ENCODE peak calls at places on chromosomes 7 and 10, in eight cellular contexts. Q is ascending aorta, H is cardiac fibroblast, L is astrocyte of the cerebellum, R is cardiac muscle cell, E is neural progenitor cell, Z is Peyer's patch, N is uterus. M is an unnamed sample.

GRCh38 chr10:11011966-11012365 is 5.7 kb upstream of the CELF2 start:
- DNase-seq in Q (no peak), H (no peak), L (no peak), R (no peak), E (no peak), Z (no peak), N (no peak), M (no peak)

GRCh38 chr10:126197036-126197543 is 191.2 kb downstream of the ADAM12 start:
- DNase-seq in Q (no peak), H (no peak), L (no peak), R (no peak), E (no peak), Z (no peak), N (no peak), M (no peak)

GRCh38 chr10:31536297-31536696 is 217.3 kb downstream of the ZEB1 start:
- DNase-seq in Q (no peak), H (peak; percentile 25), L (no peak), R (no peak), E (no peak), Z (no peak), N (no peak), M (no peak)

GRCh38 chr10:132788180-132788830 is 2.4 kb upstream of the NKX6-2 start:
- DNase-seq in Q (no peak), H (peak; percentile 30), L (no peak), R (peak; percentile 49), E (peak; percentile 73), Z (no peak), N (no peak), M (no peak)

GRCh38 chr10:2985729-2986232 is 81.6 kb upstream of the PFKP start:
- DNase-seq in Q (no peak), H (peak; percentile 51), L (no peak), R (no peak), E (no peak), Z (peak; percentile 87), N (no peak), M (no peak)

GRCh38 chr7:91265693-91266066 is 1.4 kb downstream of the FZD1 start:
- DNase-seq in Q (no peak), H (no peak), L (no peak), R (peak; percentile 18), E (peak; percentile 18), Z (peak; percentile 54), N (no peak), M (no peak)

GRCh38 chr7:128410092-128410665 is 397 bp upstream of the IMPDH1 start:
- DNase-seq in Q (peak; percentile 83), H (peak; percentile 71), L (peak; percentile 69), R (peak; percentile 61), E (peak; percentile 81), Z (no peak), N (no peak), M (no peak)

GRCh38 chr10:112467541-112468075 is 20.6 kb downstream of the VTI1A start:
- DNase-seq in Q (no peak), H (no peak), L (no peak), R (no peak), E (no peak), Z (no peak), N (no peak), M (no peak)

GRCh38 chr7:25075459-25075858 is 49.6 kb downstream of the CYCS start:
- DNase-seq in Q (no peak), H (peak; percentile 29), L (no peak), R (no peak), E (no peak), Z (no peak), N (no peak), M (no peak)

GRCh38 chr10:123377883-123378282 is 223.7 kb downstream of the BUB3 start:
- DNase-seq in Q (no peak), H (no peak), L (no peak), R (no peak), E (no peak), Z (no peak), N (no peak), M (no peak)

GRCh38 chr7:106371629-106372028 is 86.8 kb upstream of the NAMPT start:
- DNase-seq in Q (no peak), H (peak; percentile 21), L (no peak), R (no peak), E (no peak), Z (no peak), N (no peak), M (no peak)

GRCh38 chr7:153524070-153524601 is 528.1 kb upstream of the DPP6 start:
- DNase-seq in Q (no peak), H (no peak), L (no peak), R (peak; percentile 2), E (no peak), Z (no peak), N (peak; percentile 71), M (no peak)

GRCh38 chr10:44960482-44961230 is 1.1 kb downstream of the RASSF4 start:
- DNase-seq in Q (no peak), H (no peak), L (no peak), R (no peak), E (no peak), Z (no peak), N (no peak), M (no peak)

GRCh38 chr10:112161757-112162518 is 21.6 kb downstream of the GPAM start:
- DNase-seq in Q (no peak), H (no peak), L (no peak), R (no peak), E (no peak), Z (no peak), N (no peak), M (no peak)

GRCh38 chr7:128374041-128374440 is 12.6 kb upstream of the PRRT4 start:
- DNase-seq in Q (no peak), H (no peak), L (no peak), R (no peak), E (no peak), Z (no peak), N (no peak), M (no peak)

GRCh38 chr7:8260871-8261707 is 878 bp downstream of the ICA1 start:
- DNase-seq in Q (peak; percentile 65), H (no peak), L (no peak), R (peak; percentile 46), E (peak; percentile 20), Z (peak; percentile 57), N (peak; percentile 12), M (no peak)

GRCh38 chr10:71395621-71396020 is 1.1 kb upstream of the CDH23 start:
- DNase-seq in Q (no peak), H (no peak), L (no peak), R (no peak), E (no peak), Z (no peak), N (no peak), M (no peak)
- TF ChIP-seq CTCF in Q (no peak), H (no peak), L (no peak), R (no peak), E (peak; percentile 29), Z (no peak), N (no peak), M (no peak)

GRCh38 chr10:12947741-12948140 is 53.8 kb downstream of the CCDC3 start:
- DNase-seq in Q (no peak), H (no peak), L (no peak), R (no peak), E (no peak), Z (no peak), N (no peak), M (no peak)

GRCh38 chr10:12945709-12946359 is 55.7 kb downstream of the CCDC3 start:
- DNase-seq in Q (no peak), H (no peak), L (no peak), R (no peak), E (no peak), Z (no peak), N (no peak), M (no peak)

GRCh38 chr10:12946372-12946771 is 55.1 kb downstream of the CCDC3 start:
- DNase-seq in Q (no peak), H (no peak), L (no peak), R (no peak), E (no peak), Z (no peak), N (no peak), M (no peak)

GRCh38 chr10:12950583-12951128 is 50.9 kb downstream of the CCDC3 start:
- DNase-seq in Q (no peak), H (no peak), L (no peak), R (no peak), E (no peak), Z (no peak), N (no peak), M (no peak)

DNA sequence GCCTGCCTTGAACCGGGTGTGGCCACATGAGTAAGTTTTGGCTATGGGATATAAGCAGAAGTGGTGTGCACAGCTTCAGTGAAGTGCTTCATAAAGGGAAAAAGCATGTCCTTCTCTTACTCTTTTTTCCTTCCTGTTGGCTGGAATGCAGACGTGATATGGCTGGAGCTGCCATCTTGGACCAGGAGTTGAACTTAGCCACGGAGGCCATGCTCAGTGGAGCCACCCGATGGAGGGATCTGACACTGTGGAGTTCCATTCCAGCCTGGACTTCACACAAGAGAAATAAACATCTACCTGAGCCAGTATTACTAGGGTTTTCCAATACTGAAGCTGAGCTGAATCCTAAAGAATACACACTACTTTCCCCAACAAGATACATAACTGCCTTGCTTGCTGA is 52.3 kb downstream of the CCDC3 start:
- DNase-seq in Q (no peak), H (no peak), L (no peak), R (no peak), E (no peak), Z (no peak), N (no peak), M (no peak)
- TF ChIP-seq CTCF in Q (no peak), H (peak; percentile 15), L (no peak), R (peak; percentile 24), E (peak; percentile 31), Z (no peak), N (no peak), M (no peak)

GRCh38 chr10:36681751-36682633 is 443.4 kb upstream of the ANKRD30A start:
- DNase-seq in Q (no peak), H (no peak), L (no peak), R (peak; percentile 11), E (no peak), Z (no peak), N (no peak), M (no peak)

GRCh38 chr10:36688717-36689116 is 436.7 kb upstream of the ANKRD30A start:
- DNase-seq in Q (no peak), H (no peak), L (no peak), R (no peak), E (no peak), Z (no peak), N (no peak), M (no peak)

GRCh38 chr10:36679554-36679953 is 445.8 kb upstream of the ANKRD30A start:
- DNase-seq in Q (no peak), H (no peak), L (no peak), R (no peak), E (no peak), Z (no peak), N (no peak), M (no peak)

DNA sequence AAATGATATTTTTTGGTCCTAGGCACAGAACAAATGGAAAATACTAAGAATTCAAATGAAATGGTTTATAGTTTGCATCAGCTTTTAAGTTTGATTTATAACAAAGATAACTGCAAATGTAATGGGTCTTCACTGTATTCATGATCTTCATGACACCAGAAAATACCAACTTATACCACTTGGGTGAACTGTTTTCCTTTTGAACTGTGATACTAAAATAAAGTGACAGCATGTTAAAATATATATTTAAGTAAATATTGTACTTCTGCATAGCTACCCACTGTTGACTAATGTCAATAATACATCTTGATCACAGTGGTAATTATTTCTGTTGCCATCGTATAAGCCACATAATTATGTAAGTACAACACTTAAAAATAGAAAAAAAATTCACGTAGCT is 442.0 kb upstream of the ANKRD30A start:
- DNase-seq in Q (no peak), H (no peak), L (no peak), R (no peak), E (no peak), Z (no peak), N (no peak), M (no peak)
- TF ChIP-seq CTCF in Q (no peak), H (no peak), L (no peak), R (no peak), E (no peak), Z (no peak), N (no peak), M (no peak)

GRCh38 chr7:6648066-6648814 is 11.1 kb downstream of the ZNF316 start:
- DNase-seq in Q (no peak), H (no peak), L (no peak), R (no peak), E (no peak), Z (no peak), N (no peak), M (no peak)
- TF ChIP-seq CTCF in Q (no peak), H (no peak), L (no peak), R (no peak), E (no peak), Z (no peak), N (no peak), M (no peak)

M was measured in thoracic aorta.